ENCODE peak calls at places on chromosomes 3 and 15, in five cellular contexts. One of them, this sample, is unnamed.

GRCh38 chr3:155390361-155390760 is 96.9 kb upstream of the STRIT1 start:
- DNase-seq in HepG2: no peak
- DNase-seq in H1: no peak
- DNase-seq in HCT116: no peak
- DNase-seq in K562: no peak
- DNase-seq in this sample: no peak

GRCh38 chr3:191721390-191721801 is 260.4 kb downstream of the PYDC2 start:
- DNase-seq in HepG2: peak
- DNase-seq in H1: no peak
- DNase-seq in HCT116: no peak
- DNase-seq in K562: no peak
- DNase-seq in this sample: no peak

GRCh38 chr3:184593201-184593922 is 31.8 kb downstream of the EPHB3 start:
- DNase-seq in HepG2: no peak
- DNase-seq in H1: no peak
- DNase-seq in HCT116: no peak
- DNase-seq in K562: no peak
- DNase-seq in this sample: no peak

GRCh38 chr3:106963446-106963845 is 413.8 kb upstream of the CCDC54 start:
- DNase-seq in HepG2: no peak
- DNase-seq in H1: no peak
- DNase-seq in HCT116: no peak
- DNase-seq in K562: no peak
- DNase-seq in this sample: no peak

GRCh38 chr3:87580782-87581181 is 304.4 kb upstream of the POU1F1 start:
- DNase-seq in HepG2: no peak
- DNase-seq in H1: no peak
- DNase-seq in HCT116: no peak
- DNase-seq in K562: no peak
- DNase-seq in this sample: no peak

GRCh38 chr3:59821274-59821673 is 771.4 kb upstream of the CFAP20DC start:
- DNase-seq in HepG2: no peak
- DNase-seq in H1: no peak
- DNase-seq in HCT116: no peak
- DNase-seq in K562: peak
- DNase-seq in this sample: no peak

GRCh38 chr15:67606742-67607141 is 64.2 kb downstream of the MAP2K5 start:
- DNase-seq in HepG2: no peak
- DNase-seq in H1: no peak
- DNase-seq in HCT116: no peak
- DNase-seq in K562: no peak
- DNase-seq in this sample: no peak

GRCh38 chr15:89332446-89332845 is 2.2 kb downstream of the POLG start:
- DNase-seq in HepG2: peak
- DNase-seq in H1: no peak
- DNase-seq in HCT116: peak
- DNase-seq in K562: peak
- DNase-seq in this sample: no peak

GRCh38 chr15:78739206-78739605 is 72.1 kb downstream of the ADAMTS7 start:
- DNase-seq in HepG2: no peak
- DNase-seq in H1: no peak
- DNase-seq in HCT116: no peak
- DNase-seq in K562: no peak
- DNase-seq in this sample: no peak

GRCh38 chr15:92942706-92943105 is 42.6 kb downstream of the CHD2 start:
- DNase-seq in HepG2: no peak
- DNase-seq in H1: no peak
- DNase-seq in HCT116: no peak
- DNase-seq in K562: no peak
- DNase-seq in this sample: no peak

DNA sequence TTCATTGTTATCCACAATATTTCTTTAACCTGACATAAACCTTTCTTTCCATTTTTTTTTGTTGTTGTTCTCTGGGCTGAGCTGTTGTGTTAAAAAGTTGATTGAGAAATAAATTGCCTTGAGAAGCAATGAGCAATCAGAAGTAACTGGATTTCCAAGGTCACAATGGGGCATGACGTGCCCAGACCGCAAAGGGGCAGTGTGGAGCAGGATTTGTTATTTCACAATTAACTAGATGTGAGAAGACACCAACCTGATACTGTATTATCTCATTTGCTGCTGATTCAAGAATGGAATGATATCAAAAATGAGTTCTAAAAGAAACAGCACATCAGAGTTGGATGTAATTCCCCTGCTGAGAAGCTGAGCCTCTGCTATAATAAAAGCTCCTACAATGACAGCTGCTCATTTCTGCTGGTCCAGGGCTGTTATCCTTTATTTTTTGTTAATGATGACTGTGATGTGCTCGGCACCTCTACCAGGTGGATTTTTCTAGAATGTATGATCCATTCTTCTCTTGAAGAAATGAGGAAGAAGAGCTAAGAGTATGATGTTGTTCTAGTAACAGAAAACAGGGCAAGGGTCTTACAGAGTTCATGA is 28.1 kb downstream of the CPNE4 start:
- DNase-seq in HepG2: peak
- DNase-seq in H1: no peak
- DNase-seq in HCT116: peak
- DNase-seq in K562: peak
- DNase-seq in this sample: no peak
- TF ChIP-seq SRF in HepG2: no peak
- TF ChIP-seq SRF in H1: no peak
- TF ChIP-seq SRF in HCT116: no peak
- TF ChIP-seq SRF in K562: no peak
- TF ChIP-seq SRF in this sample: no peak

GRCh38 chr15:69615756-69616155 is 163.1 kb downstream of the RPLP1 start:
- DNase-seq in HepG2: no peak
- DNase-seq in H1: no peak
- DNase-seq in HCT116: no peak
- DNase-seq in K562: no peak
- DNase-seq in this sample: no peak
- TF ChIP-seq SRF in HepG2: no peak
- TF ChIP-seq SRF in H1: no peak
- TF ChIP-seq SRF in HCT116: no peak
- TF ChIP-seq SRF in K562: no peak
- TF ChIP-seq SRF in this sample: no peak

DNA sequence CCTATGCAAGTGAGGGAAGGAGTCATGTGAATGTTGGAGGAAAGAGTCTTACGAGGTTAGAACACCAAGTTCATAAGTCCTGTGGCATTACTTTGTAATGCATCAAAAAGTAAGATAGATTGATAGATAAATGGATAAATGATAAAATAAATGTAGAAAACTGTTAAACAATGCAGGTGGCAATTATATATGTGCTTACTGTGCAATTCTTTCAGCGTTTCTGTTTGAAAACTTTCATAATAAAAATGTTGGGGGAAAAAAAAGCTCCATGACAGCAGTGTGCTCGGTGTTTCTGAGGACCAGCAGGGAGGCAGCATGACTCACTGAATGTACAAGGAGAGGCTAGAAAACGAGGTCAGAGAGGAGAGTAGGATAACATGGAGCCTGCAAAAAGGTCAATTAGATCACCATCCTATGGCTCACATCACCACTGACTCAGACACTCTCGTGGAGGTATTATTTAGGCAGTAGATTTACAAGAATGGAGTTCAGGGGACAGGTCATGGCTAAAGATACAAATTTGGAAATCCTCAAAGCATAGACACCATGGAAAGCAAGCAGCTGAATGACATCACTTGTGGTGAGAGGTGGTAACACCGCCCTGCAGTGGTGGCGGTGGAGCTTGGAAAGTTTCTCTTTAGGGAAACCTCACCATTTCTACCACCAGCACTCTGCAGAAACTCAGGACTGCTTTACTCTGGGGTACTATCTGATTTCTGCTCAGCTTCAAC is 219.8 kb downstream of the CTNNB1 start:
- DNase-seq in HepG2: peak
- DNase-seq in H1: no peak
- DNase-seq in HCT116: peak
- DNase-seq in K562: no peak
- DNase-seq in this sample: no peak
- TF ChIP-seq SRF in HepG2: no peak
- TF ChIP-seq SRF in H1: no peak
- TF ChIP-seq SRF in HCT116: no peak
- TF ChIP-seq SRF in K562: no peak
- TF ChIP-seq SRF in this sample: no peak

GRCh38 chr3:135143474-135143873 is 348.4 kb downstream of the EPHB1 start:
- DNase-seq in HepG2: no peak
- DNase-seq in H1: no peak
- DNase-seq in HCT116: no peak
- DNase-seq in K562: no peak
- DNase-seq in this sample: no peak

GRCh38 chr3:135145581-135145980 is 350.5 kb downstream of the EPHB1 start:
- DNase-seq in HepG2: no peak
- DNase-seq in H1: no peak
- DNase-seq in HCT116: no peak
- DNase-seq in K562: no peak
- DNase-seq in this sample: no peak

GRCh38 chr3:135150282-135150681 is 355.2 kb downstream of the EPHB1 start:
- DNase-seq in HepG2: no peak
- DNase-seq in H1: no peak
- DNase-seq in HCT116: no peak
- DNase-seq in K562: no peak
- DNase-seq in this sample: no peak

GRCh38 chr3:135148431-135148830 is 353.4 kb downstream of the EPHB1 start:
- DNase-seq in HepG2: no peak
- DNase-seq in H1: no peak
- DNase-seq in HCT116: no peak
- DNase-seq in K562: no peak
- DNase-seq in this sample: no peak

GRCh38 chr3:135147657-135148056 is 352.6 kb downstream of the EPHB1 start:
- DNase-seq in HepG2: no peak
- DNase-seq in H1: no peak
- DNase-seq in HCT116: no peak
- DNase-seq in K562: no peak
- DNase-seq in this sample: no peak
- TF ChIP-seq SRF in HepG2: no peak
- TF ChIP-seq SRF in H1: no peak
- TF ChIP-seq SRF in HCT116: no peak
- TF ChIP-seq SRF in K562: no peak
- TF ChIP-seq SRF in this sample: no peak

GRCh38 chr3:52193059-52193458 is 4.9 kb upstream of the ALAS1 start:
- DNase-seq in HepG2: no peak
- DNase-seq in H1: no peak
- DNase-seq in HCT116: no peak
- DNase-seq in K562: no peak
- DNase-seq in this sample: no peak
- TF ChIP-seq SRF in HepG2: no peak
- TF ChIP-seq SRF in H1: no peak
- TF ChIP-seq SRF in HCT116: no peak
- TF ChIP-seq SRF in K562: no peak
- TF ChIP-seq SRF in this sample: no peak

GRCh38 chr3:160226740-160227048 is 1.5 kb downstream of the C3orf80 start:
- DNase-seq in HepG2: no peak
- DNase-seq in H1: no peak
- DNase-seq in HCT116: no peak
- DNase-seq in K562: no peak
- DNase-seq in this sample: no peak
- TF ChIP-seq SRF in HepG2: no peak
- TF ChIP-seq SRF in H1: no peak
- TF ChIP-seq SRF in HCT116: no peak
- TF ChIP-seq SRF in K562: no peak
- TF ChIP-seq SRF in this sample: no peak

GRCh38 chr3:35486295-35486694 is 153.0 kb upstream of the ARPP21 start:
- DNase-seq in HepG2: peak
- DNase-seq in H1: no peak
- DNase-seq in HCT116: no peak
- DNase-seq in K562: no peak
- DNase-seq in this sample: no peak
- TF ChIP-seq SRF in HepG2: no peak
- TF ChIP-seq SRF in H1: no peak
- TF ChIP-seq SRF in HCT116: no peak
- TF ChIP-seq SRF in K562: no peak
- TF ChIP-seq SRF in this sample: no peak

DNA sequence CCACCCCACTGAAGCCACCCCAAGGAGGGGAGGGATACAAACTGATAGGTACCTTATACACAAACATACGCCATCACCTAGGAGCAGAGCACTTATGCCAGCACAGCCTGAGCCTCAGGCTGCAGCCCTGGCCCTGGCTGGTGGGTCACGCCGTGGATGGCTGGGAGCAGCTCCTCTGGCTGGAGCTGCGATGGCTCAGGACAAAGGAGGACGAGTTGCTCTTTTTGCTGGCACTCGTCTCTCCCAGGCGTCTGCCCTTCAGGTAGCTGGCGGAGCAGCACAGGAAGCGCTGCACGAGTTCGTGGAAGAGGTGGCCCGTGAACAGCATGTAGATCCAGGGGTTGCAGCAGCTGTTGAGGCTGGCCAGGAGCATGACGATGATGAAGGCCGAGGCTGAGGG is 16.6 kb downstream of the OXTR start:
- DNase-seq in HepG2: no peak
- DNase-seq in H1: no peak
- DNase-seq in HCT116: no peak
- DNase-seq in K562: no peak
- DNase-seq in this sample: no peak
- TF ChIP-seq SRF in HepG2: no peak
- TF ChIP-seq SRF in H1: no peak
- TF ChIP-seq SRF in HCT116: no peak
- TF ChIP-seq SRF in K562: no peak
- TF ChIP-seq SRF in this sample: no peak

DNA sequence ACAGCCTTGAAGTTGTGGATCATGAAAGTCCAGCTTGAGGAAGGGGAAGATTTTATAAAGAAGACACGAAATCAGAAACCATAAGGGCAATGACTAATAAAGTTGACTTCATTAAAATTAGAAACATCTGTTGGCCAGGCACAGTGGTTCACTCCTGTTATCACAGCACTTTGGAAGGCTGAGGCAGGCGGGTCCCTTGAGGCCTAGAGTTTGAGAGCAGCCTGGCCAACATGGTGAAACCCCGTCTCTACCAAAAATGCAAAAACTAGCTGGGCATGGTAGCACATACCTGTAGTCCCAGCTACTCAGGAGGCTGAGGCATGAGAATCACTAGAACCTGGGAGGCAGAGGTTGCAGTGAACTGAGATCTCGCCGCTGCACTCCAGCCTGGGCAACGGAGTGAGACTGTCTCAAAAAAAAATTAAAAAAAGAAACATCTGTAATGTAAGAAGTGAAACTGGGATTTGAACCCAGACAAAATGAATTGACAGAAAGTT is 7.9 kb upstream of the UBXN7 start:
- DNase-seq in HepG2: no peak
- DNase-seq in H1: no peak
- DNase-seq in HCT116: no peak
- DNase-seq in K562: no peak
- DNase-seq in this sample: peak
- TF ChIP-seq SRF in HepG2: no peak
- TF ChIP-seq SRF in H1: no peak
- TF ChIP-seq SRF in HCT116: no peak
- TF ChIP-seq SRF in K562: no peak
- TF ChIP-seq SRF in this sample: no peak

GRCh38 chr3:83928391-83928790 is 1030.4 kb upstream of the CADM2 start:
- DNase-seq in HepG2: peak
- DNase-seq in H1: no peak
- DNase-seq in HCT116: peak
- DNase-seq in K562: peak
- DNase-seq in this sample: no peak
- TF ChIP-seq SRF in HepG2: no peak
- TF ChIP-seq SRF in H1: no peak
- TF ChIP-seq SRF in HCT116: no peak
- TF ChIP-seq SRF in K562: no peak
- TF ChIP-seq SRF in this sample: no peak

This sample was measured in GM12878.